ENCODE peak calls at places on chromosomes 6 and 20, in ten cellular contexts. G, A, T, Y, P, S, K, O, C and Z are unnamed samples.
A peak's percentile ranks its signal among the peaks of the same experiment; 100 is the strongest.

GRCh38 chr20:63344616-63345327 is 16.4 kb downstream of the CHRNA4 start:
- DNase-seq in G (no peak), A (peak; percentile 38), T (no peak), Y (no peak), P (peak; percentile 42), S (no peak), K (peak; percentile 31), O (no peak), C (no peak), Z (no peak)

GRCh38 chr6:53873922-53874321 is 79.1 kb downstream of the LRRC1 start:
- DNase-seq in G (no peak), A (no peak), T (no peak), Y (no peak), P (no peak), S (no peak), K (peak; percentile 27), O (no peak), C (no peak), Z (no peak)

GRCh38 chr6:160991411-160992322 is at the start of gene MAP3K4:
- DNase-seq in G (peak; percentile 65), A (peak; percentile 86), T (peak; percentile 54), Y (peak; percentile 76), P (peak; percentile 78), S (no peak), K (peak; percentile 83), O (peak; percentile 76), C (peak; percentile 81), Z (peak; percentile 81)

GRCh38 chr6:167893416-167893815 is 66.7 kb downstream of the AFDN start:
- DNase-seq in G (peak; percentile 44), A (no peak), T (no peak), Y (no peak), P (no peak), S (no peak), K (peak; percentile 73), O (no peak), C (no peak), Z (peak; percentile 28)

GRCh38 chr6:166904101-166904746 is 52.1 kb downstream of the RNASET2 start:
- DNase-seq in G (no peak), A (no peak), T (no peak), Y (peak; percentile 23), P (no peak), S (no peak), K (no peak), O (peak; percentile 24), C (peak; percentile 8), Z (peak; percentile 56)

GRCh38 chr20:5400164-5400762 is 83.5 kb upstream of the PROKR2 start:
- DNase-seq in G (no peak), A (no peak), T (no peak), Y (peak; percentile 26), P (no peak), S (no peak), K (peak; percentile 36), O (no peak), C (no peak), Z (peak; percentile 69)

GRCh38 chr6:1256435-1257008 is 55.4 kb upstream of the FOXQ1 start:
- DNase-seq in G (no peak), A (no peak), T (no peak), Y (no peak), P (no peak), S (no peak), K (no peak), O (no peak), C (no peak), Z (no peak)

GRCh38 chr20:58231678-58232077 is 3.2 kb upstream of the ANKRD60 start:
- DNase-seq in G (no peak), A (no peak), T (no peak), Y (no peak), P (no peak), S (no peak), K (no peak), O (peak; percentile 46), C (no peak), Z (peak; percentile 81)

GRCh38 chr20:41009960-41010359 is 18.7 kb upstream of the TOP1 start:
- DNase-seq in G (peak; percentile 50), A (no peak), T (no peak), Y (no peak), P (no peak), S (no peak), K (peak; percentile 44), O (no peak), C (no peak), Z (no peak)

GRCh38 chr6:90362273-90362672 is 65.6 kb upstream of the BACH2 start:
- DNase-seq in G (no peak), A (no peak), T (no peak), Y (no peak), P (no peak), S (no peak), K (peak; percentile 39), O (no peak), C (no peak), Z (no peak)

GRCh38 chr6:139990865-139991264 is 616.4 kb upstream of the CITED2 start:
- DNase-seq in G (peak; percentile 14), A (no peak), T (no peak), Y (no peak), P (no peak), S (no peak), K (peak; percentile 54), O (no peak), C (no peak), Z (no peak)

GRCh38 chr20:11376998-11377397 is 540.7 kb upstream of the BTBD3 start:
- DNase-seq in G (no peak), A (no peak), T (no peak), Y (no peak), P (no peak), S (no peak), K (peak; percentile 76), O (no peak), C (no peak), Z (no peak)